ENCODE peak calls at places on chromosomes 7 and 10, in four cellular contexts. Z is SK-N-SH, R is ovary, Q is A549. M is an unnamed sample.

GRCh38 chr10:110815354-110816004 is 56.2 kb upstream of the PDCD4 start:
- DNase-seq in Z (no peak), R (no peak), Q (no peak), M (peak; percentile 66)

GRCh38 chr7:91912500-91912899 is 28.2 kb upstream of the AKAP9 start:
- DNase-seq in Z (no peak), R (no peak), Q (no peak), M (no peak)

GRCh38 chr7:114530074-114530611 is 115.5 kb downstream of the FOXP2 start:
- DNase-seq in Z (no peak), R (no peak), Q (peak; percentile 64), M (no peak)

GRCh38 chr7:5622746-5623145 is 158.7 kb downstream of the RNF216 start:
- DNase-seq in Z (peak; percentile 22), R (no peak), Q (no peak), M (no peak)

GRCh38 chr10:69321865-69322264 is 43.6 kb downstream of the HK1 start:
- DNase-seq in Z (no peak), R (no peak), Q (no peak), M (no peak)

GRCh38 chr10:21724695-21725371 is 190.8 kb downstream of the MLLT10 start:
- DNase-seq in Z (peak; percentile 61), R (peak; percentile 88), Q (peak; percentile 94), M (peak; percentile 97)

GRCh38 chr10:99937630-99938029 is 72.1 kb downstream of the DNMBP start:
- DNase-seq in Z (no peak), R (no peak), Q (no peak), M (no peak)

GRCh38 chr7:11787534-11787933 is 44.5 kb downstream of the THSD7A start:
- DNase-seq in Z (no peak), R (no peak), Q (peak; percentile 60), M (no peak)

GRCh38 chr7:135342887-135343286 is 109.2 kb downstream of the STRA8 start:
- DNase-seq in Z (peak; percentile 71), R (no peak), Q (no peak), M (no peak)

GRCh38 chr10:2980791-2981360 is 86.5 kb upstream of the PFKP start:
- DNase-seq in Z (no peak), R (no peak), Q (peak; percentile 34), M (no peak)

GRCh38 chr10:120262857-120263547 is 194.0 kb upstream of the PLPP4 start:
- DNase-seq in Z (no peak), R (no peak), Q (no peak), M (no peak)

GRCh38 chr10:120260446-120260845 is 196.6 kb upstream of the PLPP4 start:
- DNase-seq in Z (no peak), R (no peak), Q (no peak), M (no peak)

DNA sequence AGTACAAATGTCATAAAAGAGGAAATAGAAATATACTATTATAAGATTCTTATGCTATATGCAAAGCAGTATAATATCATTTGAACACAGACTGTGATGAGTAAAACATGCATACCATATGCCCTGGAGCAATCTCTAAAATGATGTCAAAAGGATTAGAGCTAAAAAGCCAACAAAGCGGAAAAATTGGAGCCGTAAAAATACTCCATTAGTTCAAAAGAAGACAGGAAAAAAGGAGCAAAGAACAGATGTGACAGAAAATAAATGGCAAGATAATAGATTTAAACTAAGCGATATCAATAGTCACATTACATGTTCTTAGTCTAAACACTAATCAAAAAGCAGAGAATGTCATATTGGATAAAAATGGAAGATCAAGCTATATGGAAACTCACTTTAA is 191.0 kb upstream of the PLPP4 start:
- DNase-seq in Z (no peak), R (no peak), Q (no peak), M (no peak)
- TF ChIP-seq EP300 in Z (no peak), R (no peak), Q (no peak), M (no peak)

GRCh38 chr7:79453558-79454324 is at the start of gene MAGI2:
- DNase-seq in Z (peak; percentile 94), R (peak; percentile 95), Q (peak; percentile 20), M (peak; percentile 94)
- TF ChIP-seq EP300 in Z (no peak), R (no peak), Q (no peak), M (no peak)

DNA sequence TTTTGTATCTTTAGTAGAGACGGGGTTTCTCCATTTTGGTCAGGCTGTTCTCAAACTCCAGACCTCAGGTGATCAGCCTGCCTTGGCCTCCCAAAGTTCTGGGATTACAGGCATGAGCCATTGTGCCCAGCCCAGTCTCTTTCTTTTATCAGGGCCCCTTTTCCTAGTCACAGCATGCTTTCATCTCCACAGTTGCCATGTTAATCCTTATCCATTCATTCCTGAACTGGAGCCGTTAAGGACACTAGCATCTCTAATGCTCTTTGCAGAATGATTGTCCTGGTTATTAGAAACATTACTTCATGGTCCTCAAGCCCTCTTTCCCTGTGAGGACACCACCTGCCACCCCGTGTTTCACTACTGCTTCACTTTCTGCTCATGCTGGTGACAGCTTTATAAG is 313.8 kb downstream of the BMPER start:
- DNase-seq in Z (no peak), R (no peak), Q (no peak), M (no peak)
- TF ChIP-seq EP300 in Z (no peak), R (no peak), Q (no peak), M (no peak)

GRCh38 chr7:106254525-106255128 is 30.2 kb downstream of the NAMPT start:
- DNase-seq in Z (no peak), R (no peak), Q (no peak), M (no peak)

GRCh38 chr7:106255246-106255645 is 29.5 kb downstream of the NAMPT start:
- DNase-seq in Z (no peak), R (no peak), Q (no peak), M (no peak)

GRCh38 chr7:106258789-106259188 is 26.0 kb downstream of the NAMPT start:
- DNase-seq in Z (no peak), R (no peak), Q (no peak), M (no peak)

GRCh38 chr7:106257752-106258151 is 27.0 kb downstream of the NAMPT start:
- DNase-seq in Z (no peak), R (no peak), Q (no peak), M (no peak)

DNA sequence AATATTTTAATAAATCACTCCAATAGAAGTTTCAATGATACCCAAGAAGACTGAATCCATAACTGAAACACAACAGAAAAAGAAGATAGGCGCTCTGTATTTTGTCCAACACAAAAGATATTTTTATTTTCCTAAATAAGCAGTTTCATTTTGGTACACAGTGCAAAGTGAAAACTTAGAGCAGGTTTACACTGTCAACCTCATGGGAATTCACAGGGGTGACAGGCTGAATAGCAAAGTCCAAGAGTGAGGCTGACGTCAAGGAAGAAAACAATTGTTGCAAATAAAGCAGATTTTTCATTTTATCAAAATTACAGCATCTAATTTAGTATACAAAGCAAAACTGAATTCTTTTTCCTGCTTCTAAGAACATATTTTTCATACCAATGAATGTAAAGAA is 28.6 kb downstream of the NAMPT start:
- DNase-seq in Z (no peak), R (no peak), Q (no peak), M (no peak)
- TF ChIP-seq EP300 in Z (no peak), R (no peak), Q (no peak), M (no peak)

GRCh38 chr7:85215098-85215497 is 28.2 kb upstream of the SEMA3D start:
- DNase-seq in Z (no peak), R (no peak), Q (no peak), M (no peak)
- TF ChIP-seq EP300 in Z (no peak), R (no peak), Q (no peak), M (no peak)

GRCh38 chr7:42106562-42106961 is 130.4 kb downstream of the GLI3 start:
- DNase-seq in Z (no peak), R (no peak), Q (no peak), M (no peak)
- TF ChIP-seq EP300 in Z (no peak), R (no peak), Q (no peak), M (no peak)

GRCh38 chr10:50624154-50624865 is 554 bp upstream of the SGMS1 start:
- DNase-seq in Z (peak; percentile 93), R (peak; percentile 98), Q (peak; percentile 96), M (peak; percentile 98)

GRCh38 chr10:50622497-50623298 is 1.1 kb downstream of the SGMS1 start:
- DNase-seq in Z (peak; percentile 50), R (peak; percentile 75), Q (peak; percentile 17), M (peak; percentile 81)

GRCh38 chr10:50625663-50626062 is 1.9 kb upstream of the SGMS1 start:
- DNase-seq in Z (peak; percentile 22), R (no peak), Q (no peak), M (no peak)

GRCh38 chr10:50623299-50624153 is at the start of gene SGMS1:
- DNase-seq in Z (peak; percentile 97), R (peak; percentile 91), Q (peak; percentile 86), M (peak; percentile 92)

DNA sequence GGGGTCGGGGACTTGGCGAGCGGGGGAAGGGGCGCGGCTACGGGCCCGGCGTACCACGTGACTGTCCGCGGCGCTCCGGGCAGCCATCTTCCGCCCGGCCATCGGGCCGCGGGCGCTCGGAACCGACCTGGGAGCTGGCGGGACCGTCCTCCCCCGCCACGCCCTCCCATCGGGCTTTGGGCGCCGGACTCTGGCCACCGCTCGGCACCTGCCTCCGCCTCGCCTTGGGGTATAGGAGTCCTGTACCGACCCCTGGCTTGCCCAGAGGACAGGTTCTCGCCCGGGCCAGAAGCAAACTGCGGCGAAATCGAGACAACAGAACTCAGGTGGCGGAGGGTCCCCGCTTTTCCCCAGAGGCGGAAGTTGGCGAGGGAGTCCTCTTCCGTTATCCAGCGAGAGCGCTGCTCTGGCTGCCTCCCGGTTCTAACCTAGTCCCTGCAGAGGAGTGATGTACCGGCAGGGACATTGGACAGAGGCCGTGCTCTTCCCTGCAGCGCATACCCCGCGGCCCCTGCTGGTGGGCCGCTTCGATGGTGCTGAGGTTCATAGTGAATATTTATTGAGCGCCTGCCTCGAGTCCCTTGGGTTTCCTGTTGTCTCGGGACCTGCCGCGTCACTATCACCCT is 1.2 kb upstream of the SGMS1 start:
- DNase-seq in Z (peak; percentile 91), R (no peak), Q (peak; percentile 86), M (peak; percentile 86)
- TF ChIP-seq EP300 in Z (no peak), R (no peak), Q (no peak), M (no peak)

GRCh38 chr7:102044984-102045673 is 227.7 kb downstream of the CUX1 start:
- DNase-seq in Z (peak; percentile 93), R (peak; percentile 80), Q (no peak), M (peak; percentile 79)
- TF ChIP-seq EP300 in Z (peak; percentile 87), R (no peak), Q (no peak), M (no peak)

DNA sequence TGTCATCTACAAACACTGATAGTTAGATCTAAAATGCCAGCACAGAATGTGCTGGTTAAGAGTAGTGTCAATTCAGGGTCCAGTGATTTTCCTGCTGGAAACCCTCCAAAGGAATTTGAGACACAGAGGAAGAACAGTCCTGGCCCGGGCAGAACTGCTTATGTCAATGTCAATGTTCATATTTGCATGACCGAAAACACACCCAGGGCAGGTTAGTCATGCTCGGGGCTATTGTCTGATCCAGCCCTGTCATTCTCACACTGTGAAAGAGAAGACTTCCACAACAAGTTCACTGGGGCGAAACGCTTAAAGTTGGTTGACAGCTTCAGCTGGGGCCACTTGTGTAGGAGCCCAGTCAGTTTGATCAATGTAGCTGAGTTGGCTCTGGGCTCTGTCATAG is 139.3 kb downstream of the C1GALT1 start:
- DNase-seq in Z (no peak), R (no peak), Q (peak; percentile 29), M (no peak)
- TF ChIP-seq EP300 in Z (no peak), R (no peak), Q (no peak), M (no peak)

M was measured in sigmoid colon.